ENCODE peak calls at places on chromosomes 16 and 17, in seven cellular contexts. V, U, M, Z, T, D and P are unnamed samples.

GRCh38 chr16:28826141-28826540 is 3.3 kb downstream of the ATXN2L start:
- DNase-seq in V (no peak), U (no peak), M (no peak), Z (no peak), T (no peak), D (no peak), P (no peak)

GRCh38 chr17:19424934-19425868 is 14.2 kb downstream of the RNF112 start:
- DNase-seq in V (no peak), U (no peak), M (no peak), Z (no peak), T (no peak), D (peak; percentile 38), P (no peak)

GRCh38 chr17:67365762-67366192 is 600 bp downstream of the PSMD12 start:
- DNase-seq in V (no peak), U (no peak), M (no peak), Z (no peak), T (no peak), D (no peak), P (no peak)

GRCh38 chr16:1398351-1398750 is 16.2 kb downstream of the UNKL start:
- DNase-seq in V (no peak), U (no peak), M (no peak), Z (no peak), T (no peak), D (no peak), P (no peak)

GRCh38 chr16:66858740-66859396 is 14.7 kb downstream of the CA7 start:
- DNase-seq in V (no peak), U (no peak), M (no peak), Z (no peak), T (no peak), D (no peak), P (no peak)

GRCh38 chr16:84677849-84678248 is 22.0 kb upstream of the USP10 start:
- DNase-seq in V (no peak), U (no peak), M (no peak), Z (no peak), T (no peak), D (no peak), P (no peak)

GRCh38 chr16:71263581-71263980 is 25.6 kb downstream of the CMTR2 start:
- DNase-seq in V (no peak), U (no peak), M (no peak), Z (no peak), T (no peak), D (no peak), P (no peak)

GRCh38 chr16:3842994-3843393 is 37.5 kb downstream of the CREBBP start:
- DNase-seq in V (no peak), U (no peak), M (no peak), Z (peak; percentile 35), T (no peak), D (no peak), P (no peak)